ENCODE peak calls at places on chromosomes 2 and 18, in eight cellular contexts. B, V, U, H, J, I, E and Y are unnamed samples.

GRCh38 chr2:45984366-45984765 is 312.8 kb upstream of the EPAS1 start:
- DNase-seq in B (no peak), V (no peak), U (no peak), H (no peak), J (no peak), I (no peak), E (no peak), Y (no peak)

GRCh38 chr2:159516241-159516758 is 100.0 kb downstream of the BAZ2B start:
- DNase-seq in B (no peak), V (peak), U (peak), H (no peak), J (no peak), I (no peak), E (no peak), Y (peak)

GRCh38 chr18:79612291-79613108 is 67.1 kb upstream of the CTDP1 start:
- DNase-seq in B (no peak), V (no peak), U (no peak), H (peak), J (peak), I (peak), E (peak), Y (no peak)

GRCh38 chr2:705971-706511 is 28.8 kb upstream of the TMEM18 start:
- DNase-seq in B (no peak), V (no peak), U (no peak), H (no peak), J (no peak), I (no peak), E (no peak), Y (no peak)

GRCh38 chr2:70083344-70084156 is 3.7 kb upstream of the PCBP1 start:
- DNase-seq in B (no peak), V (no peak), U (no peak), H (no peak), J (no peak), I (no peak), E (peak), Y (peak)

GRCh38 chr2:75679556-75679955 is 31.2 kb downstream of the GCFC2 start:
- DNase-seq in B (no peak), V (peak), U (no peak), H (no peak), J (no peak), I (no peak), E (no peak), Y (no peak)

GRCh38 chr2:86037141-86037794 is 68.4 kb downstream of the POLR1A start:
- DNase-seq in B (no peak), V (peak), U (peak), H (no peak), J (peak), I (peak), E (peak), Y (no peak)

GRCh38 chr18:76406791-76407190 is 88.3 kb downstream of the ZNF516 start:
- DNase-seq in B (no peak), V (no peak), U (no peak), H (no peak), J (no peak), I (no peak), E (no peak), Y (no peak)

GRCh38 chr2:181239400-181239799 is 217.8 kb upstream of the ITGA4 start:
- DNase-seq in B (peak), V (no peak), U (peak), H (no peak), J (no peak), I (no peak), E (no peak), Y (no peak)

GRCh38 chr2:232772540-232772939 is 3.8 kb downstream of the KCNJ13 start:
- DNase-seq in B (no peak), V (no peak), U (no peak), H (no peak), J (no peak), I (no peak), E (no peak), Y (no peak)

GRCh38 chr2:20381457-20381856 is 30.8 kb upstream of the PUM2 start:
- DNase-seq in B (no peak), V (peak), U (peak), H (no peak), J (no peak), I (no peak), E (no peak), Y (no peak)

GRCh38 chr2:222336931-222337330 is 38.1 kb upstream of the PAX3 start:
- DNase-seq in B (no peak), V (no peak), U (no peak), H (no peak), J (no peak), I (no peak), E (no peak), Y (no peak)

GRCh38 chr2:222338374-222338773 is 39.6 kb upstream of the PAX3 start:
- DNase-seq in B (no peak), V (no peak), U (no peak), H (no peak), J (no peak), I (no peak), E (no peak), Y (no peak)

GRCh38 chr2:222333397-222333796 is 34.6 kb upstream of the PAX3 start:
- DNase-seq in B (no peak), V (no peak), U (no peak), H (no peak), J (no peak), I (no peak), E (no peak), Y (no peak)

GRCh38 chr2:222334914-222335313 is 36.1 kb upstream of the PAX3 start:
- DNase-seq in B (no peak), V (no peak), U (no peak), H (no peak), J (no peak), I (no peak), E (no peak), Y (no peak)

GRCh38 chr2:222336442-222336841 is 37.6 kb upstream of the PAX3 start:
- DNase-seq in B (no peak), V (no peak), U (no peak), H (no peak), J (no peak), I (no peak), E (no peak), Y (no peak)
- TF ChIP-seq CTCF in B (no peak), V (no peak), U (no peak), H (no peak), J (no peak), I (no peak), E (no peak), Y (no peak)

GRCh38 chr2:38076250-38076709 is 329 bp upstream of the CYP1B1 start:
- DNase-seq in B (peak), V (peak), U (peak), H (peak), J (peak), I (peak), E (peak), Y (peak)
- TF ChIP-seq CTCF in B (no peak), V (peak), U (peak), H (no peak), J (peak), I (peak), E (peak), Y (no peak)

GRCh38 chr2:218727502-218728165 is 17.0 kb downstream of the TTLL4 start:
- DNase-seq in B (no peak), V (peak), U (peak), H (no peak), J (no peak), I (no peak), E (no peak), Y (no peak)
- TF ChIP-seq CTCF in B (no peak), V (peak), U (peak), H (no peak), J (no peak), I (peak), E (peak), Y (no peak)

GRCh38 chr2:221478106-221478863 is 93.8 kb downstream of the EPHA4 start:
- DNase-seq in B (no peak), V (peak), U (no peak), H (no peak), J (no peak), I (no peak), E (no peak), Y (no peak)
- TF ChIP-seq CTCF in B (no peak), V (no peak), U (no peak), H (no peak), J (no peak), I (no peak), E (no peak), Y (no peak)

GRCh38 chr2:168375195-168375798 is 80.8 kb upstream of the CERS6 start:
- DNase-seq in B (no peak), V (no peak), U (no peak), H (no peak), J (no peak), I (no peak), E (no peak), Y (no peak)
- TF ChIP-seq CTCF in B (no peak), V (no peak), U (peak), H (no peak), J (no peak), I (peak), E (no peak), Y (no peak)

GRCh38 chr18:22703883-22704626 is 229.1 kb upstream of the RBBP8 start:
- DNase-seq in B (no peak), V (peak), U (peak), H (no peak), J (no peak), I (no peak), E (no peak), Y (peak)
- TF ChIP-seq CTCF in B (peak), V (peak), U (peak), H (peak), J (peak), I (peak), E (peak), Y (peak)

GRCh38 chr18:32278148-32278799 is 88.4 kb downstream of the MEP1B start:
- DNase-seq in B (no peak), V (no peak), U (no peak), H (no peak), J (no peak), I (no peak), E (no peak), Y (no peak)
- TF ChIP-seq CTCF in B (no peak), V (no peak), U (no peak), H (no peak), J (no peak), I (no peak), E (no peak), Y (no peak)

GRCh38 chr2:206154197-206154596 is 5.0 kb downstream of the NDUFS1 start:
- DNase-seq in B (no peak), V (no peak), U (peak), H (no peak), J (no peak), I (no peak), E (no peak), Y (no peak)
- TF ChIP-seq CTCF in B (no peak), V (no peak), U (no peak), H (no peak), J (no peak), I (no peak), E (no peak), Y (no peak)